ENCODE peak calls at places on chromosomes 16 and 17, in four cellular contexts. X, C, I and B are unnamed samples.

GRCh38 chr17:30926516-30926915 is 4.8 kb downstream of the ADAP2 start:
- DNase-seq in C (no peak), X (no peak), I (no peak), B (no peak)

GRCh38 chr17:71926746-71927398 is 193.9 kb upstream of the SOX9 start:
- DNase-seq in I (no peak), X (no peak), C (no peak), B (no peak)

GRCh38 chr17:40779181-40779909 is 3.0 kb downstream of the KRT27 start:
- DNase-seq in I (no peak), C (peak), X (no peak), B (no peak)

GRCh38 chr16:47753620-47754019 is 292.5 kb downstream of the PHKB start:
- DNase-seq in I (no peak), C (no peak), X (no peak), B (no peak)

GRCh38 chr17:4584125-4584834 is at the start of gene SMTNL2:
- DNase-seq in I (no peak), C (no peak), X (no peak), B (no peak)

GRCh38 chr16:3983081-3983520 is 102.6 kb upstream of the CREBBP start:
- DNase-seq in X (no peak), I (peak), C (peak), B (no peak)

GRCh38 chr17:62671553-62671952 is 44.1 kb downstream of the MRC2 start:
- DNase-seq in X (no peak), I (no peak), C (peak), B (no peak)

GRCh38 chr17:13024033-13024432 is 6.2 kb upstream of the ELAC2 start:
- DNase-seq in C (peak), I (no peak), X (no peak), B (no peak)

GRCh38 chr17:76678330-76678729 is 32.4 kb downstream of the MXRA7 start:
- DNase-seq in I (peak), X (no peak), C (no peak), B (no peak)

GRCh38 chr16:84450176-84450865 is 54.1 kb downstream of the MEAK7 start:
- DNase-seq in X (no peak), I (no peak), C (no peak), B (no peak)

GRCh38 chr17:61474934-61475333 is 22.7 kb downstream of the TBX4 start:
- DNase-seq in X (no peak), I (no peak), C (no peak), B (no peak)